ENCODE peak calls at places on chromosomes 11 and 22, in four cellular contexts. A is colonic mucosa, M is cardiac muscle cell, O is heart right ventricle. F is an unnamed sample.

GRCh38 chr11:19241260-19242183 is 777 bp upstream of the E2F8 start:
- DNase-seq in A (peak; percentile 80), M (no peak), O (peak; percentile 30), F (no peak)

GRCh38 chr22:20056696-20057386 is 23.2 kb upstream of the DGCR8 start:
- DNase-seq in A (no peak), M (no peak), O (no peak), F (no peak)

GRCh38 chr11:27213232-27213660 is 149.8 kb downstream of the CCDC34 start:
- DNase-seq in A (peak; percentile 13), M (peak; percentile 86), O (no peak), F (no peak)

GRCh38 chr22:40348025-40348658 is 1.8 kb downstream of the ADSL start:
- DNase-seq in A (peak; percentile 71), M (peak; percentile 78), O (no peak), F (no peak)

GRCh38 chr11:47394322-47395224 is 13.8 kb upstream of the SLC39A13 start:
- DNase-seq in A (no peak), M (peak; percentile 90), O (peak; percentile 63), F (no peak)

GRCh38 chr11:120707663-120708062 is 196.1 kb downstream of the GRIK4 start:
- DNase-seq in A (no peak), M (no peak), O (no peak), F (no peak)

GRCh38 chr22:36284171-36284571 is 31.2 kb downstream of the APOL1 start:
- DNase-seq in A (no peak), M (no peak), O (no peak), F (peak; percentile 91)

GRCh38 chr11:13335319-13335718 is 57.7 kb downstream of the BMAL1 start:
- DNase-seq in A (peak; percentile 76), M (peak; percentile 81), O (peak; percentile 43), F (no peak)

GRCh38 chr11:2108675-2109481 is 30.3 kb downstream of the IGF2 start:
- DNase-seq in A (no peak), M (no peak), O (no peak), F (peak; percentile 55)

GRCh38 chr11:65915821-65916251 is 3.0 kb downstream of the C11orf68 start:
- DNase-seq in A (peak; percentile 60), M (peak; percentile 96), O (peak; percentile 70), F (peak; percentile 98)

DNA sequence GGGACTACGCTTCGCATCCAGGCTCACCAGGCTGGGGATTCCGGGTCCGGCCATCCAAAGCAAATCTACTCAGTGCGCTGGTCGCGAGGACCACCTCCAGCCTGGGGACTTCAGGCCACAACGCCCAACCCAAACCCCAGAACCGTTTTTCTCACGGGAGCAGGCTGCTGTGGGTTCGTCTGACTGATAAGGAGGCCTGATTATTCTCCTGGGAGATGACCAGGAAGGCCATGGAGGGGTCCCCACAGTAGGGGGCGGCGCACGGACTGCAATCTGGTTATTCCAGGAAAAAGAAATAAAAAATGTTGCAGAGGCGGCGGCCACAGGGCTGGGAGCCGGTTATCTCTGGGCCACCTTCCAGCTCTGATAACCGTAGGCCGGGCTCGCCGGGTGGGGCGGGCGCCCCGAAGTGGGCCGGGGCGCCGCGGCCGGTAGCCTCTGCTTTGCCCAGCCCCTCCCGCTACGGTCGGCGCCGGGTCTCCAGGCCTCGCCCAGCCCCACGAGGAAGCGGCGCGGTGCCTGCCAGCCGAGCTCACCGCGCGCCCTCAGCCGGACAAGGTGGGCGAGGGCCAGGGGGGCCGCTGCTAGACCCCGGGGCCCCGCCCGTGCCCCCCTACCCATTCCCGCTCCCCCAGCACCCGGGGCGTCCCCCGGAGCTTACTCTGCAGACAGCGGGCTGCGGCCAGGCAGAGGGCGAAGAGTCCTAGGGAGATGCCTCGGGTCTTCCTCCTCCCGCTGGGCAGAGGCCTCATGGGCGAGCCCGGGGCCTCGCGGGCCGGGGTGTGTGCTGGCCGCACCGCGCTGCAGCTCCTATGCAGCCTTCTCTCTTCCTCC is 450 bp downstream of the VSTM5 start:
- DNase-seq in A (peak; percentile 79), M (peak; percentile 52), O (peak; percentile 37), F (no peak)
- TF ChIP-seq CTCF in A (no peak), M (no peak), O (no peak), F (no peak)

DNA sequence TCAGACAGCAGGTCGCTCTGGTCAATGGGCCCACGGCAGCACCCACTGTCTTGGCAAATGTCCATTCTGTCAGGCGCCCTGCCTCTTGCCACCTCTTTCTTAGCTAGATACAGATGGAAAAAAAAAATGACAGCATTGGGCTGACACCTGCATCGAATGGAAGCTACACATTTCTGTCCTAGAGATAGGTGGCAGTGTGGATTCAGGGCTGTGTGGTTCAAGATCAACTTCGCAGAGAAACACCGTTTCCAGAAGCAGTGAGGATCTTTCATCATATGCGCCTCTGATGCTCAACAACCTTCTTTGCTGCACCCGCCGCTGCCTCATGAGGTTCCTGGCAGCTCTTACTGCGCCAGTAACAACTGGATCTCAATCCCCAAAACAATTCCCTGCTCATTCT is 236.3 kb downstream of the KIRREL3 start:
- DNase-seq in A (no peak), M (no peak), O (no peak), F (no peak)
- TF ChIP-seq CTCF in A (no peak), M (no peak), O (no peak), F (peak; percentile 41)

GRCh38 chr11:45233121-45233803 is 52.9 kb downstream of the SYT13 start:
- DNase-seq in A (peak; percentile 71), M (peak; percentile 74), O (peak; percentile 71), F (no peak)
- TF ChIP-seq CTCF in A (peak; percentile 82), M (peak; percentile 91), O (peak; percentile 87), F (peak; percentile 80)

GRCh38 chr11:34926101-34926830 is 9.8 kb downstream of the PDHX start:
- DNase-seq in A (no peak), M (peak; percentile 73), O (no peak), F (no peak)
- TF ChIP-seq CTCF in A (peak; percentile 66), M (peak; percentile 63), O (peak; percentile 80), F (peak; percentile 94)